ENCODE peak calls at places on chromosomes 5 and 9, in four cellular contexts. P, A, M and G are unnamed samples.

GRCh38 chr5:79771387-79771786 is 81.8 kb downstream of the CMYA5 start:
- DNase-seq in A (no peak), P (no peak), M (no peak), G (no peak)

GRCh38 chr5:172607213-172607793 is 33.8 kb upstream of the NEURL1B start:
- DNase-seq in A (no peak), M (no peak), P (no peak), G (no peak)

GRCh38 chr5:181088289-181088688 is 42.7 kb downstream of the OR2V1 start:
- DNase-seq in M (no peak), P (no peak), A (no peak), G (no peak)

GRCh38 chr5:176350416-176350815 is 11.1 kb downstream of the KIAA1191 start:
- DNase-seq in P (no peak), A (no peak), M (no peak), G (no peak)

GRCh38 chr9:30243467-30243866 is 2141.0 kb upstream of the ACO1 start:
- DNase-seq in P (no peak), M (no peak), A (no peak), G (no peak)

GRCh38 chr9:130207241-130207992 is 35.2 kb downstream of the NCS1 start:
- DNase-seq in A (no peak), P (no peak), M (no peak), G (no peak)

GRCh38 chr9:22683393-22684075 is 236.9 kb downstream of the DMRTA1 start:
- DNase-seq in P (no peak), M (no peak), A (no peak), G (no peak)

GRCh38 chr5:14870347-14871083 is 1.1 kb downstream of the ANKH start:
- DNase-seq in M (no peak), P (peak; percentile 79), A (peak; percentile 84), G (peak; percentile 56)

GRCh38 chr9:101738566-101739183 is at the start of gene GRIN3A:
- DNase-seq in A (no peak), M (peak; percentile 75), P (no peak), G (no peak)

GRCh38 chr5:14580037-14581034 is 1.3 kb upstream of the OTULINL start:
- DNase-seq in A (no peak), P (no peak), M (no peak), G (no peak)

GRCh38 chr9:109507421-109507838 is 9.3 kb upstream of the PTPN3 start:
- DNase-seq in A (no peak), P (no peak), M (peak; percentile 76), G (no peak)

GRCh38 chr9:100601216-100601615 is 23.3 kb downstream of the CAVIN4 start:
- DNase-seq in P (no peak), A (peak; percentile 32), M (no peak), G (no peak)

GRCh38 chr9:37441776-37442370 is 19.4 kb downstream of the GRHPR start:
- DNase-seq in M (no peak), A (no peak), P (no peak), G (no peak)

GRCh38 chr9:80874276-80874675 is 815.1 kb downstream of the TLE1 start:
- DNase-seq in P (no peak), A (no peak), M (no peak), G (no peak)

GRCh38 chr9:97954550-97954989 is 16.6 kb upstream of the HEMGN start:
- DNase-seq in P (peak; percentile 70), M (no peak), A (peak; percentile 59), G (peak; percentile 37)

GRCh38 chr9:126614455-126615248 is 924 bp downstream of the LMX1B start:
- DNase-seq in A (no peak), P (no peak), M (peak; percentile 72), G (no peak)

GRCh38 chr9:133693703-133694529 is 44.2 kb downstream of the SARDH start:
- DNase-seq in A (no peak), P (no peak), M (no peak), G (no peak)

GRCh38 chr9:115649991-115650472 is 503.6 kb upstream of the PAPPA start:
- DNase-seq in P (no peak), M (peak; percentile 86), A (no peak), G (no peak)

GRCh38 chr9:88280816-88281382 is 107.3 kb upstream of the SPIN1 start:
- DNase-seq in P (no peak), A (no peak), M (peak; percentile 43), G (no peak)

GRCh38 chr9:29332789-29333188 is 1759.5 kb upstream of the C9orf72 start:
- DNase-seq in A (no peak), P (no peak), M (no peak), G (no peak)

GRCh38 chr9:81369136-81369535 is 320.2 kb downstream of the TLE1 start:
- DNase-seq in M (no peak), A (no peak), P (no peak), G (no peak)

GRCh38 chr9:34654317-34655083 is 2.5 kb downstream of the IL11RA start:
- DNase-seq in M (peak; percentile 89), P (no peak), A (no peak), G (no peak)

GRCh38 chr5:96817496-96817895 is 9.8 kb upstream of the ERAP1 start:
- DNase-seq in M (no peak), A (no peak), P (no peak), G (no peak)

GRCh38 chr5:132464155-132464939 is 26.2 kb downstream of the IRF1 start:
- DNase-seq in A (peak; percentile 55), P (no peak), M (peak; percentile 58), G (no peak)

GRCh38 chr9:16626577-16627130 is 243.8 kb downstream of the BNC2 start:
- DNase-seq in A (no peak), P (no peak), M (no peak), G (no peak)

GRCh38 chr5:139178948-139179347 is 19.2 kb downstream of the SIL1 start:
- DNase-seq in A (no peak), M (no peak), P (no peak), G (no peak)

GRCh38 chr9:89923961-89924504 is 319.2 kb downstream of the GADD45G start:
- DNase-seq in M (no peak), P (no peak), A (no peak), G (no peak)

DNA sequence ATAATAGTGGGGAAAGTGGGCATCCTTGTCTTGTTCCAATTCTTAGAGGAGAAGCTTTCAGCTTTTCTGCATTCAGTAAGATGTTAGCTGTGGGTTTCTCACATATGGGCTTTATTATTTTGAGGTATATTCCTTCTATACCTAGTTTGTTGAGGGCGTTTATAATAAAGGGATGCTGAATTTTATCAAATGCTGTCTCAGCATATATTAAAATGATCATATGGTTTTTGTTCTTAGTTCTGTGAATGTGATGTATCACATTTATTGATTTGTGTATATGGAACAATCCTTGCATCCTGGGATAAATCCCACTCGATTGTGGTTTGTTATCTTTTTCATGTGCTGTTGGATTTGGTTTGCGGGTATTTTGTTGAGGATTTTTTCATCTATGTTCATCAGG is 43.1 kb downstream of the FGD3 start:
- DNase-seq in P (no peak), M (no peak), A (no peak), G (no peak)
- H3K9me3 ChIP-seq in P (no peaks in the 10 kb centered on the region), M (peaks cover 5% of the 10 kb centered on the region), A (no peaks in the 10 kb centered on the region), G (no peaks in the 10 kb centered on the region)

DNA sequence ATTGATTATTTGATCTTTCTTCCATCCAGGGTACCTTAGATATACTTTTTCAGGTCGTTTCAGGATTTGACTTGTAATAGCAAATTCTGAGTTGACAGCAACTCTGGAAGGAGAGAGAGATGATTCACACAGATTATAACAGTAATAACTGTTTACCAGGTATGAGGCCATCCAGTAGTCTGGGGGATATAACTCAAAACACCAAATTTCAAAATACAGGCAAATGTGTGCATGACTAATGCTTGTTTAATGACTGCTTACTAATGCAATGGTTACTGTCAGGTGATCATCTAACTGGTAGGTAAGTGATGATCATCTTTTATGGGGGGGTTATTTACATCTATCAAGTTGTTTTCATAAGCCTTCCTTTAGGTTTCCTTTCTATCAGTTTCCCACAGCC is 412.3 kb downstream of the MAT2B start:
- DNase-seq in P (no peak), M (no peak), A (no peak), G (no peak)
- H3K9me3 ChIP-seq in P (no peaks in the 10 kb centered on the region), M (peaks cover 3% of the 10 kb centered on the region), A (no peaks in the 10 kb centered on the region), G (no peaks in the 10 kb centered on the region)

GRCh38 chr9:112493738-112494137 is 7.1 kb downstream of the KIAA1958 start:
- DNase-seq in A (no peak), P (no peak), M (no peak), G (no peak)

GRCh38 chr9:112494153-112494552 is 7.5 kb downstream of the KIAA1958 start:
- DNase-seq in P (no peak), A (no peak), M (no peak), G (no peak)

GRCh38 chr9:112500842-112501241 is 14.2 kb downstream of the KIAA1958 start:
- DNase-seq in P (no peak), M (no peak), A (no peak), G (no peak)

GRCh38 chr9:112496074-112496722 is 9.6 kb downstream of the KIAA1958 start:
- DNase-seq in P (no peak), M (no peak), A (no peak), G (no peak)

DNA sequence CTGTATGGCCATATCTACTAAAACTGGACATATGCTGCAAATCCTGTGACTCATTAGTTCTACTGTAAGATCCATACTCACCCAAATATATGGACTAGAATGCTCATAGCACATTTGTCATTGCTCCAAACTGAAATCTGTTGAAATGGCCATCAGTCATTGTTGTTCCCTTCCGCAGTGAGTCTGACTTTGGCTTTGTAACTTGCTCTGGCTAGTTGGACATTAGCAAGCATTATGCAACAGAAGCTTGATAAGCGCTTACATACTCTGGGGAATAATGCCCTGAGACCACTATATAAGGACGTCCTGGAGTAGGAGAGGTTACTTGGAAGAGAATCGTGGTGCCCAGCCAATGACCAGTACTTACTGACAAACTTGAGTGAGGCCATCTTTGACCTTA is 9.0 kb downstream of the KIAA1958 start:
- DNase-seq in M (no peak), P (no peak), A (no peak), G (no peak)
- H3K9me3 ChIP-seq in M (no peaks in the 10 kb centered on the region), P (peaks cover 5% of the 10 kb centered on the region), A (no peaks in the 10 kb centered on the region), G (no peaks in the 10 kb centered on the region)

DNA sequence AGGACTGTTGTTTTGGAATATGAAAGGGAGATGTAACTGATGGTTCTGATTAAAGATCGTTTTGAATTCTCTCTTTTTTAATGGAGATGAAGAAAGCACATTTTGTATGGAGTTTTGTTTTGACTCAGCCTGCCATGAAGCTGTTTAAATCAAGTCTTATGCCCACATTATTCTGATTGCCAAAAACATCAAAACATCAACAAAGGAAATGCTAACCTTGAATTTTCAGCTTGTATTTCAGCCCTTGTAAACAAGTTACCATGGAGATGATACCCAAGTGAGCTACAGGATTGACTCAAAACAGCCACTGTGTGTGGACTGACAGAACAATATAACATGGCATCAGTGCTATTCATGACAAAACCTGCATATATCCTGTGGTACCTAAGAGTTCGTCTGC is 1581.0 kb downstream of the MAT2B start:
- DNase-seq in M (no peak), P (no peak), A (no peak), G (no peak)
- H3K9me3 ChIP-seq in M (no peaks in the 10 kb centered on the region), P (no peaks in the 10 kb centered on the region), A (no peaks in the 10 kb centered on the region), G (no peaks in the 10 kb centered on the region)